ENCODE peak calls at places on chromosomes 12 and 14, in eight cellular contexts. M is fibroblast of the aortic adventitia, F is hepatocyte, N is uterus, R is heart right ventricle, Z is AG04450, X is choroid plexus epithelial cell, E is lower lobe of right lung. B is an unnamed sample.

GRCh38 chr12:98820005-98820404 is 174.9 kb downstream of the APAF1 start:
- DNase-seq in M (no peak), F (no peak), N (no peak), R (no peak), Z (no peak), X (peak; percentile 10), E (no peak), B (no peak)

GRCh38 chr14:82238649-82239048 is 705.0 kb upstream of the SEL1L start:
- DNase-seq in M (no peak), F (no peak), N (no peak), R (no peak), Z (no peak), X (no peak), E (no peak), B (no peak)

GRCh38 chr14:97164014-97164413 is 366.8 kb downstream of the VRK1 start:
- DNase-seq in M (no peak), F (no peak), N (no peak), R (no peak), Z (no peak), X (no peak), E (no peak), B (no peak)

GRCh38 chr14:103581954-103582703 is 19.4 kb downstream of the COA8 start:
- DNase-seq in M (no peak), F (no peak), N (no peak), R (no peak), Z (no peak), X (no peak), E (no peak), B (no peak)

GRCh38 chr12:50848963-50849362 is 6.2 kb downstream of the TMPRSS12 start:
- DNase-seq in M (no peak), F (no peak), N (no peak), R (no peak), Z (no peak), X (no peak), E (no peak), B (no peak)

GRCh38 chr12:113961921-113962710 is 4.0 kb downstream of the RBM19 start:
- DNase-seq in M (peak; percentile 14), F (no peak), N (no peak), R (no peak), Z (no peak), X (peak; percentile 69), E (no peak), B (no peak)

GRCh38 chr12:124914392-124915248 is at the start of gene UBC:
- DNase-seq in M (peak; percentile 97), F (peak; percentile 95), N (peak; percentile 89), R (peak; percentile 94), Z (peak; percentile 91), X (peak; percentile 97), E (peak; percentile 91), B (peak; percentile 95)

GRCh38 chr12:107779077-107779840 is 4.8 kb downstream of the ASCL4 start:
- DNase-seq in M (no peak), F (no peak), N (no peak), R (peak; percentile 15), Z (no peak), X (no peak), E (no peak), B (no peak)

GRCh38 chr14:81311816-81312215 is 88.3 kb downstream of the STON2 start:
- DNase-seq in M (peak; percentile 4), F (no peak), N (no peak), R (no peak), Z (no peak), X (peak; percentile 1), E (no peak), B (no peak)

GRCh38 chr12:129911437-129912049 is 7.7 kb upstream of the TMEM132D start:
- DNase-seq in M (no peak), F (peak; percentile 84), N (no peak), R (peak; percentile 12), Z (no peak), X (peak; percentile 75), E (peak; percentile 57), B (no peak)

GRCh38 chr14:31939934-31940333 is 137.2 kb upstream of the ARHGAP5 start:
- DNase-seq in M (no peak), F (no peak), N (no peak), R (no peak), Z (no peak), X (no peak), E (no peak), B (no peak)

GRCh38 chr12:31929140-31929526 is 30.1 kb upstream of the RESF1 start:
- DNase-seq in M (no peak), F (no peak), N (no peak), R (no peak), Z (no peak), X (no peak), E (no peak), B (no peak)

GRCh38 chr14:70032447-70032846 is 153.2 kb downstream of the SMOC1 start:
- DNase-seq in M (no peak), F (no peak), N (no peak), R (no peak), Z (no peak), X (no peak), E (no peak), B (no peak)

GRCh38 chr12:118307069-118307954 is 65.4 kb downstream of the TAOK3 start:
- DNase-seq in M (peak; percentile 93), F (no peak), N (peak; percentile 29), R (peak; percentile 53), Z (peak; percentile 80), X (peak; percentile 93), E (no peak), B (no peak)

DNA sequence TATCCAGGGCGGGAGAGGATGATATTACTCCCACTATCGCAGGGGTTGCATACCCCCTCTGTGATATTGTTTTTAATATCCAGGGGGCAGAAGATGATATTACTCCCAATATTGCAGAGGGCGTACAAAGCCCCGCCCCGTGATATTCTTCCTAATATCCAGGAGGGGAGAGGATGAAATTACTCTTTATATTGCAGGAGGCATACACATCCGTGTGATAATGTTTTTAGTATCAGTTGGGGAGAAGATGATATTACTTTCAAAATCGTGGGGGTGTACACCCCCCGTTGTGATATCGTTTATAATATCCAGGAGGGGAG is 52.9 kb upstream of the OXA1L start:
- DNase-seq in M (no peak), F (no peak), N (no peak), R (no peak), Z (no peak), X (no peak), E (no peak), B (no peak)
- H3K4me3 ChIP-seq in M (no peak overlapping the region), F (no peak overlapping the region), N (no peak overlapping the region), R (peak overlapping the region; percentile 30), Z (no peak overlapping the region), X (peak overlapping the region; percentile 46), E (peak overlapping the region; percentile 54), B (no peak overlapping the region)

GRCh38 chr14:74868739-74869138 is 7.2 kb downstream of the PROX2 start:
- DNase-seq in M (peak; percentile 49), F (no peak), N (no peak), R (no peak), Z (no peak), X (no peak), E (no peak), B (no peak)

GRCh38 chr14:74864193-74864592 is 11.8 kb downstream of the PROX2 start:
- DNase-seq in M (no peak), F (no peak), N (no peak), R (no peak), Z (no peak), X (no peak), E (no peak), B (no peak)

GRCh38 chr14:74866708-74867389 is 9.1 kb downstream of the PROX2 start:
- DNase-seq in M (no peak), F (no peak), N (no peak), R (no peak), Z (no peak), X (no peak), E (no peak), B (peak; percentile 16)

GRCh38 chr14:74865156-74865555 is 10.8 kb downstream of the PROX2 start:
- DNase-seq in M (no peak), F (no peak), N (no peak), R (no peak), Z (no peak), X (no peak), E (no peak), B (no peak)

DNA sequence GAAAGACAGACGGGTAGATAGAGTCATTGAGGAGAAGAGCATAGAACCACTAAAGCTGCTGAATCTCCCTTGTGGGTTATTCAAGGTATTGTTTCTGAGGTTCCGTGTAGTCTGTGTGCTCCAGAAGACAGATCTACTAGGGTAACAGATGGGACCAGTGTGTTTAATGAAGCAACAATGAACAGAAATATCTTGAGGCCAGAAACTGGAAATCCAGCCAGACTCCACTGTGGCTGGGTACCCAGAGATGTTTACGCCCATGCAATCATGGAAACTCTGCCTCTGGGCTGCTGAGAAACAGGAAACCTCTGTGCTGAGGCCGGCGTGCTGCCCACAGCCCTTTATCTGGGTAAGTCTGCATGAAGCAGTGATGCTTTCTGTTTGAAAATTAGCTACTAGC is 8.3 kb downstream of the PROX2 start:
- DNase-seq in M (peak; percentile 90), F (no peak), N (no peak), R (peak; percentile 20), Z (no peak), X (peak; percentile 43), E (no peak), B (peak; percentile 40)
- H3K4me3 ChIP-seq in M (no peak overlapping the region), F (no peak overlapping the region), N (no peak overlapping the region), R (no peak overlapping the region), Z (no peak overlapping the region), X (no peak overlapping the region), E (no peak overlapping the region), B (no peak overlapping the region)

GRCh38 chr14:60646202-60646886 is 2.9 kb downstream of the SIX1 start:
- DNase-seq in M (peak; percentile 39), F (no peak), N (no peak), R (no peak), Z (no peak), X (peak; percentile 53), E (no peak), B (no peak)
- H3K4me3 ChIP-seq in M (peak overlapping the region; percentile 56), F (no peak overlapping the region), N (no peak overlapping the region), R (no peak overlapping the region), Z (peak overlapping the region; percentile 88), X (peak overlapping the region; percentile 84), E (no peak overlapping the region), B (no peak overlapping the region)

GRCh38 chr14:23286904-23287479 is 1.1 kb upstream of the HOMEZ start:
- DNase-seq in M (peak; percentile 21), F (no peak), N (no peak), R (no peak), Z (no peak), X (peak; percentile 24), E (no peak), B (no peak)
- H3K4me3 ChIP-seq in M (peak overlapping the region; percentile 77), F (peak overlapping the region; percentile 40), N (peak overlapping the region; percentile 97), R (peak overlapping the region; percentile 94), Z (peak overlapping the region; percentile 79), X (peak overlapping the region; percentile 80), E (peak overlapping the region; percentile 79), B (peak overlapping the region; percentile 91)

GRCh38 chr14:71961972-71962371 is 29.7 kb downstream of the RGS6 start:
- DNase-seq in M (no peak), F (no peak), N (no peak), R (no peak), Z (no peak), X (no peak), E (no peak), B (no peak)
- H3K4me3 ChIP-seq in M (no peak overlapping the region), F (no peak overlapping the region), N (no peak overlapping the region), R (no peak overlapping the region), Z (no peak overlapping the region), X (no peak overlapping the region), E (no peak overlapping the region), B (no peak overlapping the region)

DNA sequence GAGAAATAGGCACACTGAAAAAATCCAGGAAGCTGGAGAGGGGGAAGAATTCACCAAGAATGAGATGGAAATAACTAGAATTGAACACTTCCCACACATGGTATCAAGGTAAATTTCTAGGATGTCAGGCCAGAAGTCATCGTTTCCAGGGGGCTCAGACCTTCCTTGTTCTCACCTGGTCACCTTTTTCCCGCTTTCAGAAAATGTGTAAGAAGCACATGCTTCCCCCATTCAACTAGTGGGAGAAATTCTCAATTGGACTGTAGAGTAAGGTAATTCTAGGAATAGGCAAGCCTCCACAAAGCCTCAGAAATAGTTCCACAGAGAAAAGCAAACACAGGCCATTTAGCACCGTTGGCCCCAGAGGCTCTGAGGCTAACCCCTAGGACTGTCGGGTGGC is 2.8 kb upstream of the PTMS start:
- DNase-seq in M (no peak), F (no peak), N (no peak), R (no peak), Z (no peak), X (no peak), E (no peak), B (no peak)
- H3K4me3 ChIP-seq in M (peak overlapping the region; percentile 44), F (no peak overlapping the region), N (peak overlapping the region; percentile 11), R (no peak overlapping the region), Z (peak overlapping the region; percentile 49), X (no peak overlapping the region), E (peak overlapping the region; percentile 36), B (peak overlapping the region; percentile 21)